ENCODE peak calls at places on chromosomes 3 and 15, in six cellular contexts. C is endodermal cell, B is OCI-LY7, E is fibroblast of lung, Q is neural progenitor cell, M is uterus. Y is an unnamed sample. For H3K4me1, the result is how much of the 10 kb centered on the place peaks cover.

GRCh38 chr15:44813231-44813630 is 76.9 kb downstream of the TRIM69 start:
- DNase-seq in C (no peak), B (no peak), E (no peak), Q (no peak), M (no peak), Y (no peak)

GRCh38 chr3:72295974-72296450 is 511.1 kb upstream of the PROK2 start:
- DNase-seq in C (no peak), B (no peak), E (no peak), Q (no peak), M (no peak), Y (no peak)

GRCh38 chr15:40003491-40003916 is 35.5 kb downstream of the SRP14 start:
- DNase-seq in C (no peak), B (no peak), E (no peak), Q (no peak), M (no peak), Y (no peak)

GRCh38 chr3:153400641-153401040 is 238.6 kb downstream of the RAP2B start:
- DNase-seq in C (no peak), B (no peak), E (no peak), Q (no peak), M (no peak), Y (no peak)

GRCh38 chr15:43998607-43999006 is 171.8 kb downstream of the WDR76 start:
- DNase-seq in C (no peak), B (no peak), E (peak), Q (peak), M (no peak), Y (peak)

GRCh38 chr3:179713643-179714090 is 60.8 kb downstream of the USP13 start:
- DNase-seq in C (no peak), B (no peak), E (peak), Q (peak), M (no peak), Y (no peak)

GRCh38 chr3:129549805-129550204 is 6.8 kb downstream of the H1-8 start:
- DNase-seq in C (no peak), B (no peak), E (no peak), Q (no peak), M (no peak), Y (no peak)

GRCh38 chr3:36540898-36541518 is 160.7 kb downstream of the STAC start:
- DNase-seq in C (peak), B (no peak), E (peak), Q (peak), M (no peak), Y (no peak)

GRCh38 chr3:105686324-105686897 is 182.4 kb downstream of the CBLB start:
- DNase-seq in C (no peak), B (peak), E (peak), Q (peak), M (no peak), Y (no peak)

GRCh38 chr3:7536510-7536909 is 675.6 kb downstream of the GRM7 start:
- DNase-seq in C (no peak), B (no peak), E (peak), Q (no peak), M (no peak), Y (no peak)

GRCh38 chr3:43970351-43970750 is 271.3 kb upstream of the TOPAZ1 start:
- DNase-seq in C (no peak), B (no peak), E (no peak), Q (no peak), M (no peak), Y (no peak)

GRCh38 chr15:42734076-42734672 is 2.8 kb downstream of the CDAN1 start:
- DNase-seq in C (no peak), B (peak), E (no peak), Q (no peak), M (no peak), Y (no peak)

GRCh38 chr3:102353804-102354203 is 81.0 kb upstream of the ZPLD1 start:
- DNase-seq in C (no peak), B (no peak), E (no peak), Q (no peak), M (no peak), Y (no peak)

GRCh38 chr15:56821721-56822425 is 88.6 kb upstream of the ZNF280D start:
- DNase-seq in C (peak), B (peak), E (peak), Q (peak), M (peak), Y (peak)

GRCh38 chr15:77040673-77041072 is 30.2 kb downstream of the TSPAN3 start:
- DNase-seq in C (no peak), B (no peak), E (peak), Q (no peak), M (no peak), Y (no peak)

GRCh38 chr3:97131476-97131875 is 317.1 kb downstream of the EPHA6 start:
- DNase-seq in C (no peak), B (no peak), E (no peak), Q (no peak), M (no peak), Y (no peak)

GRCh38 chr15:52111517-52112202 is 915 bp downstream of the BCL2L10 start:
- DNase-seq in C (peak), B (no peak), E (no peak), Q (no peak), M (no peak), Y (no peak)

GRCh38 chr3:139292192-139292591 is 51.6 kb upstream of the MRPS22 start:
- DNase-seq in C (no peak), B (no peak), E (no peak), Q (no peak), M (no peak), Y (no peak)

GRCh38 chr3:36969540-36970432 is 23.1 kb downstream of the EPM2AIP1 start:
- DNase-seq in C (peak), B (peak), E (peak), Q (peak), M (no peak), Y (no peak)

GRCh38 chr3:169479314-169479939 is 184.1 kb downstream of the MECOM start:
- DNase-seq in C (no peak), B (no peak), E (peak), Q (no peak), M (no peak), Y (no peak)

GRCh38 chr3:142962520-142963265 is 781 bp downstream of the PAQR9 start:
- DNase-seq in C (peak), B (no peak), E (no peak), Q (no peak), M (no peak), Y (peak)
- H3K4me3 ChIP-seq in C (peak), B (no peak), E (no peak), Q (peak), M (no peak), Y (peak)

GRCh38 chr15:31740203-31740602 is 290.1 kb upstream of the CHRNA7 start:
- DNase-seq in C (peak), B (no peak), E (no peak), Q (peak), M (no peak), Y (no peak)
- TF ChIP-seq CTCF in C (peak), B (no peak), E (no peak), Q (no peak), M (no peak), Y (no peak)

GRCh38 chr3:62367735-62368704 is 5.3 kb downstream of the FEZF2 start:
- DNase-seq in C (peak), B (no peak), E (no peak), Q (peak), M (no peak), Y (no peak)
- H3K4me1 ChIP-seq in C (under half), B (under half), E (under half), Q (half or more), M (under half), Y (under half)

DNA sequence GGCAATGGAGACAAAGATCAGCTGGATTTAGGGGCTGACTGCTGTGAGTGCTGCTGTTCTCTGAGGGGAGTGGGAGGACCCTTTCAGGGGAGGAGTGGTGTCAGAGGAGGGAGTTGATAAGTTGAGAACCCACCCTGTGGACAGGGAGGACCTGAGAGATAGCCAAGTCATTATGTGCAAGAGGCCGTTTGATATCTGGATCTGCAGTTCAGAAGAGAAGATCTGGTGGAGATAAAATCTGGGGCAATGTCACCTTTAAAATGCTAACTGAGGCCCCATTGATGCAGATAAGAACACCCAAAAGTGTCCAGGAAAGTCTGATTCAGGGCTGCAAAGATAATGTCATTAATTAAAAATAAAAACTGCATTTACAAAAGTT is 256.1 kb upstream of the HES1 start:
- DNase-seq in C (no peak), B (no peak), E (no peak), Q (no peak), M (no peak), Y (no peak)
- H3K4me3 ChIP-seq in C (no peak), B (no peak), E (no peak), Q (no peak), M (no peak), Y (no peak)

GRCh38 chr3:151426337-151426648 is 34.6 kb downstream of the IGSF10 start:
- DNase-seq in C (peak), B (peak), E (no peak), Q (no peak), M (no peak), Y (no peak)
- TF ChIP-seq CTCF in C (peak), B (peak), E (no peak), Q (no peak), M (no peak), Y (no peak)

GRCh38 chr15:67783303-67783702 is 42.0 kb upstream of the SKOR1 start:
- DNase-seq in C (peak), B (peak), E (no peak), Q (no peak), M (no peak), Y (no peak)
- H3K4me1 ChIP-seq in C (under half), B (half or more), E (under half), Q (half or more), M (under half), Y (under half)

GRCh38 chr3:9862391-9863235 is 17.4 kb downstream of the CIDEC start:
- DNase-seq in C (peak), B (no peak), E (peak), Q (peak), M (peak), Y (peak)
- H3K4me3 ChIP-seq in C (no peak), B (no peak), E (no peak), Q (peak), M (peak), Y (no peak)

GRCh38 chr3:149129326-149130123 is at the start of gene HPS3:
- DNase-seq in C (peak), B (peak), E (peak), Q (peak), M (peak), Y (peak)
- TF ChIP-seq CTCF in C (no peak), B (no peak), E (no peak), Q (no peak), M (no peak), Y (no peak)

Y was measured in heart right ventricle.